ENCODE peak calls at places on chromosome 16, in ten cellular contexts. Q, R, A, L, K, V, C, B, T and I are unnamed samples.

GRCh38 chr16:14011006-14011405 is 60.1 kb upstream of the MRTFB start:
- DNase-seq in C (no peak), V (no peak), T (no peak), K (no peak), A (no peak), B (no peak), L (no peak), R (no peak), Q (no peak), I (no peak)

GRCh38 chr16:85583491-85584181 is 29.5 kb upstream of the GSE1 start:
- DNase-seq in R (no peak), K (no peak), V (peak), B (no peak), L (peak), C (no peak), Q (no peak), A (no peak), T (no peak), I (no peak)

GRCh38 chr16:47045459-47045858 is 72.0 kb upstream of the DNAJA2 start:
- DNase-seq in R (no peak), B (no peak), C (no peak), L (no peak), V (no peak), Q (no peak), T (no peak), K (no peak), A (no peak), I (no peak)

GRCh38 chr16:75537795-75538194 is 1.9 kb upstream of the CHST5 start:
- DNase-seq in A (no peak), L (no peak), Q (no peak), B (no peak), R (no peak), K (no peak), T (no peak), V (no peak), C (no peak), I (no peak)

GRCh38 chr16:88367560-88367959 is 15.2 kb upstream of the ZNF469 start:
- DNase-seq in C (no peak), B (no peak), R (no peak), L (no peak), K (no peak), T (no peak), V (no peak), A (no peak), Q (no peak), I (no peak)

GRCh38 chr16:47853635-47854034 is 302.2 kb downstream of the ABCC12 start:
- DNase-seq in T (no peak), V (no peak), C (no peak), A (no peak), Q (no peak), L (no peak), K (no peak), B (no peak), R (no peak), I (no peak)

GRCh38 chr16:88769617-88770458 is 15.2 kb downstream of the PIEZO1 start:
- DNase-seq in B (peak), C (peak), V (peak), L (peak), K (no peak), R (no peak), Q (no peak), T (peak), A (no peak), I (no peak)

GRCh38 chr16:57479422-57480126 is 6.7 kb downstream of the DOK4 start:
- DNase-seq in A (peak), Q (no peak), T (peak), R (no peak), B (peak), V (peak), K (peak), L (peak), C (peak), I (no peak)

GRCh38 chr16:80046848-80047247 is 446.3 kb upstream of the MAF start:
- DNase-seq in T (no peak), R (no peak), C (no peak), B (no peak), V (no peak), K (no peak), A (no peak), Q (no peak), L (no peak), I (no peak)

GRCh38 chr16:67441289-67441753 is 10.4 kb downstream of the HSD11B2 start:
- DNase-seq in K (no peak), R (peak), B (no peak), Q (peak), T (no peak), V (no peak), L (no peak), C (no peak), A (peak), I (no peak)

GRCh38 chr16:19252904-19253303 is 32.6 kb upstream of the CLEC19A start:
- DNase-seq in T (no peak), C (no peak), A (no peak), Q (no peak), B (no peak), L (no peak), R (no peak), V (no peak), K (no peak), I (no peak)

GRCh38 chr16:23134274-23134673 is 15.0 kb downstream of the USP31 start:
- DNase-seq in R (peak), C (no peak), K (no peak), T (no peak), V (no peak), Q (no peak), L (peak), A (no peak), B (no peak), I (no peak)

GRCh38 chr16:47320546-47321315 is 140.1 kb downstream of the ITFG1 start:
- DNase-seq in C (no peak), V (no peak), R (no peak), L (peak), B (no peak), Q (no peak), K (no peak), T (no peak), A (no peak), I (no peak)

GRCh38 chr16:67977005-67977404 is 3.3 kb downstream of the DPEP3 start:
- DNase-seq in C (no peak), A (no peak), L (no peak), R (no peak), K (no peak), V (no peak), B (no peak), T (no peak), Q (no peak), I (no peak)

GRCh38 chr16:75377971-75378386 is 55.3 kb downstream of the CFDP1 start:
- DNase-seq in B (no peak), R (peak), T (peak), C (peak), Q (peak), L (peak), A (no peak), V (peak), K (no peak), I (no peak)

GRCh38 chr16:78307824-78308528 is 208.5 kb downstream of the WWOX start:
- DNase-seq in Q (no peak), A (no peak), V (no peak), R (no peak), K (no peak), B (no peak), L (no peak), T (no peak), C (no peak), I (no peak)

GRCh38 chr16:4860727-4861342 is 13.6 kb downstream of the UBN1 start:
- DNase-seq in C (no peak), Q (no peak), A (no peak), K (no peak), T (no peak), B (no peak), R (no peak), L (no peak), V (no peak), I (no peak)

GRCh38 chr16:72934661-72935403 is 113.1 kb downstream of the ZFHX3 start:
- DNase-seq in L (peak), Q (peak), A (no peak), T (no peak), K (no peak), V (no peak), R (peak), C (no peak), B (no peak), I (no peak)

GRCh38 chr16:89268987-89269735 is 51.7 kb downstream of the ZNF778 start:
- DNase-seq in B (no peak), T (no peak), R (no peak), L (peak), K (peak), A (no peak), Q (peak), C (no peak), V (no peak), I (no peak)

GRCh38 chr16:58563235-58563634 is 47.9 kb downstream of the SETD6 start:
- DNase-seq in T (no peak), C (no peak), K (no peak), B (no peak), A (no peak), V (no peak), Q (peak), L (peak), R (no peak), I (no peak)

GRCh38 chr16:11161974-11162373 is 94.0 kb downstream of the SOCS1 start:
- DNase-seq in C (no peak), A (no peak), T (no peak), Q (no peak), L (no peak), B (no peak), R (no peak), K (no peak), V (no peak), I (no peak)

GRCh38 chr16:13421726-13422125 is 498.2 kb upstream of the ERCC4 start:
- DNase-seq in L (no peak), R (no peak), B (no peak), A (no peak), V (no peak), Q (no peak), C (no peak), T (no peak), K (no peak), I (no peak)

GRCh38 chr16:18829221-18829620 is 27.9 kb upstream of the ARL6IP1 start:
- DNase-seq in L (no peak), T (no peak), Q (no peak), R (no peak), K (no peak), A (no peak), V (no peak), C (no peak), B (no peak), I (no peak)

GRCh38 chr16:13148836-13149235 is 247.4 kb downstream of the SHISA9 start:
- DNase-seq in K (no peak), T (no peak), R (no peak), L (no peak), B (no peak), Q (peak), V (no peak), A (no peak), C (no peak), I (no peak)

GRCh38 chr16:65289022-65289421 is 167.2 kb upstream of the CDH11 start:
- DNase-seq in K (peak), V (no peak), Q (no peak), B (no peak), C (no peak), T (no peak), L (no peak), A (no peak), R (no peak), I (no peak)

GRCh38 chr16:53768593-53768992 is 64.6 kb downstream of the FTO start:
- DNase-seq in T (no peak), A (no peak), K (no peak), V (no peak), B (no peak), L (peak), C (peak), R (no peak), Q (peak), I (no peak)

GRCh38 chr16:51374346-51374745 is 223.3 kb upstream of the SALL1 start:
- DNase-seq in A (no peak), L (peak), C (no peak), Q (peak), B (no peak), V (no peak), R (no peak), T (no peak), K (no peak), I (no peak)

GRCh38 chr16:51359141-51359960 is 208.3 kb upstream of the SALL1 start:
- DNase-seq in L (peak), Q (no peak), R (peak), V (peak), A (no peak), B (no peak), T (peak), C (no peak), K (no peak), I (no peak)

GRCh38 chr16:10309271-10309932 is 76.5 kb upstream of the ATF7IP2 start:
- DNase-seq in Q (no peak), R (no peak), A (no peak), K (no peak), T (no peak), C (no peak), L (no peak), B (no peak), V (no peak), I (no peak)

GRCh38 chr16:70701998-70702397 is 16.1 kb upstream of the MTSS2 start:
- DNase-seq in L (no peak), V (no peak), T (no peak), R (no peak), K (no peak), Q (no peak), C (no peak), A (no peak), B (no peak), I (no peak)

GRCh38 chr16:70702624-70703023 is 16.8 kb upstream of the MTSS2 start:
- DNase-seq in K (no peak), B (no peak), T (no peak), C (no peak), A (no peak), V (no peak), R (no peak), Q (no peak), L (no peak), I (no peak)

GRCh38 chr16:70703835-70704381 is 18.1 kb upstream of the MTSS2 start:
- DNase-seq in L (no peak), B (no peak), T (no peak), Q (no peak), C (no peak), V (no peak), R (no peak), A (no peak), K (no peak), I (no peak)

GRCh38 chr16:70704586-70704985 is 18.7 kb upstream of the MTSS2 start:
- DNase-seq in K (no peak), T (no peak), A (no peak), V (no peak), C (no peak), B (no peak), L (no peak), Q (no peak), R (no peak), I (no peak)

DNA sequence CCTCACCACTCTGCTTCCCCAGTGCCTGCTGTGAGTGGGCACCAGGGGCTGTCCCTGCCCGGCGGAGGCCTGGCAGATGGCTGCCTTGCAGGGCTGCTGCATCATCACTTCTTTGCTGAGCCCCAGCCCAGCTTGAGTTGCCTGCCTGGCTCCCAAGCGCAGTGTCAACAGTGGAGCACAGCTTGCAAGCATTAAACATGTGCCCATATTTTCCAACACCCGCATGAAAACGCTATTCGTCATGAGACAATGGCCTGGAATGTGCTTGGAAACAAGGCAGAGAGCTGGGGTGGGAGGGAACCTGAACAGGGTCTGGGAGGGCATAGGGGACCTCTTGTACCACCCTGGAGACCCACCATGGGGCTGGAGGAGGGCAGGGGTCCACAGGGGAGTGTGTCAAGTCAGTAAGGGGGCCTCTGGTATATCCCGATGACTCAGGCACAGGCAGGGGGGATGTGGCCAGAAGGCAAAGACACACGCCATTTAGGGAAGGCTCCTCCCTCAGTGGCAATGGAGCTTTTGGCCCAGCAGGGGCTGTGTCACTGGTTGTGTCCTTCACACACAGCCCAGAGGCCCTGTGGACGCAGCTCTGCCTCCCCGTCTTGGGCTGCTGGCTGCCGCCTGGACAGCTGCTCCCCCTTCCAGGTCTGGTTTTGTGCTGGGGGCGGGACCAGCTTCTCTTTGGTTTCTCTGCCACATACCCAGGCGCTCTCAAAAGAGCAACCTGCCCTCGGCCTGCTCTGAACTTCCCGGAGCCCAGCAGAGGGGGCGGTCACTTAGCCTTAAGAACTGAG is 17.4 kb upstream of the MTSS2 start:
- DNase-seq in A (no peak), K (peak), V (peak), B (no peak), L (peak), R (peak), Q (no peak), C (peak), T (peak), I (no peak)
- TF ChIP-seq CTCF in A (peak), K (peak), V (no peak), B (peak), L (peak), R (peak), Q (no peak), C (peak), T (no peak), I (no peak)

DNA sequence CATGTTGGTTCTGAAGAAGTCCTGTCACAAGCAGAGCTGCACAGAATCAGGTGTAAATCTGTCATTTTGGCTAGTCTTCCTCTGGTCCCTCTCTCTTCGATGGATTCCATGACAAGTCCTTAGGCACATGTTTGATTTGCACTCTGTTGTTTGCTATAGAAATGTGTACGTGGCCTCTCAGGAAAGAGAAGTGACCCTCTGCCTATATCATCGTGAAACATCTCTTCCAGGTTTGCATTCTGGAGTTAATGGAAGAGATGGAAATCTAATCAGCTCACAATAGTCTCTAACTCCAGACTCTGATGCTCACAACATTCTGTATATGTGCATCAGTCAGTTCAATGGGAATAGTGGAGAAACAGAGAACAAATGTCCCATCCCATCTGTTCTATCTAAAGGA is 34.7 kb downstream of the RBFOX1 start:
- DNase-seq in K (no peak), L (no peak), C (no peak), A (no peak), Q (no peak), V (no peak), B (no peak), T (no peak), R (no peak), I (no peak)
- TF ChIP-seq CTCF in K (no peak), L (no peak), C (no peak), A (no peak), Q (no peak), V (no peak), B (no peak), T (no peak), R (no peak), I (no peak)

GRCh38 chr16:28319476-28320022 is 27.2 kb downstream of the SBK1 start:
- DNase-seq in K (no peak), R (no peak), C (no peak), A (no peak), T (no peak), L (no peak), Q (no peak), B (no peak), V (no peak), I (no peak)

GRCh38 chr16:28313587-28313986 is 21.3 kb downstream of the SBK1 start:
- DNase-seq in K (no peak), V (no peak), R (no peak), A (no peak), L (no peak), B (no peak), Q (no peak), T (no peak), C (no peak), I (no peak)

GRCh38 chr16:28317040-28317880 is 24.9 kb downstream of the SBK1 start:
- DNase-seq in L (peak), C (peak), R (no peak), V (peak), K (peak), A (no peak), T (peak), Q (peak), B (no peak), I (peak)

GRCh38 chr16:28318042-28318597 is 25.8 kb downstream of the SBK1 start:
- DNase-seq in Q (no peak), V (no peak), A (no peak), L (no peak), C (no peak), B (no peak), K (no peak), R (no peak), T (no peak), I (no peak)

DNA sequence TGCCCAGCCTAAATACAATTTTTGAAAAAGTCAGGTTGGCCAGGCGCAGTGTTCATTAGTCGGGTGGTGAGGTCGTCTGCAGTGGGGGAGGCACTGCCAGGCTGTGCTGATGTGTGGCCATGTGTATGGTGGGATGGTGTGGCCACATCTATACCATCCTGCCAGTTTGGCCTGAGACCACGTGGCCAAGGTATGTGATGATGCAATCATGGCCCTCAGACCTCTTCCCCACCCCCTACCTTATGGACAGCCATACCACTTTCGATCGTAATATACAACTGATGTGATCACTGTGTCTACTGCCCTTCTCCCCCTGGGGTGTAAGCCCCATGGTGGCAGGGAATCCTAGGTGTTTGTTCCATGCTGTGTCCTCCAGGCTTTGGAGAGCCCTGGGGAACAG is 23.7 kb downstream of the SBK1 start:
- DNase-seq in K (no peak), R (no peak), C (no peak), V (no peak), Q (no peak), B (no peak), A (no peak), T (no peak), L (no peak), I (no peak)
- TF ChIP-seq CTCF in K (no peak), R (no peak), C (no peak), V (no peak), Q (no peak), B (no peak), A (no peak), T (no peak), L (no peak), I (no peak)

GRCh38 chr16:3487521-3488410 is 7.5 kb downstream of the C16orf90 start:
- DNase-seq in B (no peak), Q (no peak), R (no peak), V (no peak), T (no peak), K (no peak), A (no peak), L (no peak), C (no peak), I (no peak)

GRCh38 chr16:3488801-3489200 is 6.5 kb downstream of the C16orf90 start:
- DNase-seq in L (no peak), Q (no peak), C (no peak), B (no peak), A (no peak), T (no peak), V (no peak), R (no peak), K (no peak), I (no peak)

GRCh38 chr16:3492356-3492755 is 2.9 kb downstream of the C16orf90 start:
- DNase-seq in B (no peak), V (no peak), C (no peak), Q (no peak), L (no peak), A (no peak), T (no peak), K (no peak), R (no peak), I (no peak)

GRCh38 chr16:3494574-3494973 is 715 bp downstream of the C16orf90 start:
- DNase-seq in K (no peak), T (no peak), A (no peak), R (no peak), L (no peak), C (no peak), V (no peak), Q (no peak), B (no peak), I (no peak)

DNA sequence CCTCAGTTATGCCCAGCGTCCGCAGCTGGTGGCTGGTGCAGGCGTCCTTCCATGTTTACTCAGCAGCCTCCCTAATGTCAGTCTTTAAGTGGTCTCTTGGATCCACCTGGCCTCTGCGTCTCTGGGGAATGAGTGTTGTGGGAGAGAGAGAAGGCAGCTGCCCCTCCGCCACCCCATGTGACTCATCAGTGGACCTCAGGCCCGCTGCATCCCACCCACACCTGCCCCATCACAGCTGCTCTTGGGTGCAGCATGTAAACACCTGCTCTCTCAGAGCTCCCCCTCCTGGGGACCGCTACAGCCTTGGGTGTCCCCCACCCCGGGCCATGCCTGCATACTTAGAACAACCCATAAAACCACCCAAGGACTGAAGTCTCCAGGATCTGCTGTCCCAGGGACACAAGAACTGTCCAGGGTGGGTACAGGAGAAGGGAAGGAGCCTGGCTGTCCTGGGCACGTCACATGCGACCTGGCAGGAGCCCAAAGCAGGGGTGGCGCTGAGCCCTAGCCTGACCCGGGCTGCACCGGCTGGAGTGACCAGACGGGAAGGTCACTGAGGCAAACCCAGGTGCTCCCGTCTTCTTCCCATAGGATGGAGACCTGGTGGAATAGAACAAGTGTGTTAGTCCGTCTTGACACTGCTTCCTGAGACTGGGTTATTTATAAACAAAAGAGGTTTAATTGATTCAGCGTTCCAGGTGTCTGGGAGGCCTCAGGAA is 4.2 kb downstream of the C16orf90 start:
- DNase-seq in R (no peak), L (no peak), V (no peak), T (peak), C (no peak), K (no peak), B (no peak), Q (no peak), A (no peak), I (no peak)
- TF ChIP-seq CTCF in R (no peak), L (no peak), V (no peak), T (no peak), C (no peak), K (no peak), B (peak), Q (no peak), A (no peak), I (no peak)